ENCODE peak calls at places on chromosomes 12 and 14, in seven cellular contexts. One of them, this sample, is unnamed.

GRCh38 chr14:64764641-64765520 is 60.7 kb downstream of the PLEKHG3 start:
- DNase-seq in H1: peak
- DNase-seq in K562: peak
- DNase-seq in SK-N-SH: peak
- DNase-seq in HCT116: peak
- DNase-seq in HepG2: peak
- DNase-seq in GM12878: no peak
- DNase-seq in this sample: peak

GRCh38 chr14:101561145-101561896 is at the start of gene DIO3:
- DNase-seq in HCT116: peak
- DNase-seq in K562: no peak
- DNase-seq in HepG2: no peak
- DNase-seq in SK-N-SH: peak
- DNase-seq in H1: peak
- DNase-seq in GM12878: no peak
- DNase-seq in this sample: no peak

GRCh38 chr12:120368789-120369475 is at the start of gene MSI1:
- DNase-seq in K562: no peak
- DNase-seq in SK-N-SH: peak
- DNase-seq in GM12878: no peak
- DNase-seq in HCT116: no peak
- DNase-seq in H1: peak
- DNase-seq in HepG2: no peak
- DNase-seq in this sample: peak

GRCh38 chr12:3747543-3747942 is 5.4 kb downstream of the CRACR2A start:
- DNase-seq in GM12878: no peak
- DNase-seq in SK-N-SH: no peak
- DNase-seq in H1: peak
- DNase-seq in K562: no peak
- DNase-seq in HCT116: no peak
- DNase-seq in HepG2: no peak
- DNase-seq in this sample: no peak

GRCh38 chr12:101877816-101878811 is 734 bp downstream of the DRAM1 start:
- DNase-seq in HCT116: no peak
- DNase-seq in H1: no peak
- DNase-seq in GM12878: no peak
- DNase-seq in SK-N-SH: peak
- DNase-seq in HepG2: peak
- DNase-seq in K562: peak
- DNase-seq in this sample: peak

GRCh38 chr12:117042171-117042809 is 56.9 kb downstream of the TESC start:
- DNase-seq in K562: peak
- DNase-seq in HepG2: peak
- DNase-seq in GM12878: no peak
- DNase-seq in SK-N-SH: no peak
- DNase-seq in H1: no peak
- DNase-seq in HCT116: no peak
- DNase-seq in this sample: no peak

GRCh38 chr12:107684029-107684790 is 1.4 kb upstream of the PWP1 start:
- DNase-seq in H1: no peak
- DNase-seq in K562: no peak
- DNase-seq in HCT116: no peak
- DNase-seq in SK-N-SH: no peak
- DNase-seq in GM12878: no peak
- DNase-seq in HepG2: no peak
- DNase-seq in this sample: no peak

GRCh38 chr12:70788774-70789173 is 131.8 kb downstream of the PTPRR start:
- DNase-seq in HCT116: no peak
- DNase-seq in H1: no peak
- DNase-seq in K562: no peak
- DNase-seq in GM12878: no peak
- DNase-seq in SK-N-SH: no peak
- DNase-seq in HepG2: no peak
- DNase-seq in this sample: no peak

GRCh38 chr12:124562018-124562795 is 5.2 kb downstream of the NCOR2 start:
- DNase-seq in K562: no peak
- DNase-seq in GM12878: no peak
- DNase-seq in HepG2: no peak
- DNase-seq in H1: no peak
- DNase-seq in SK-N-SH: no peak
- DNase-seq in HCT116: no peak
- DNase-seq in this sample: no peak

GRCh38 chr12:2614341-2614740 is 180.4 kb upstream of the FKBP4 start:
- DNase-seq in H1: no peak
- DNase-seq in HepG2: no peak
- DNase-seq in SK-N-SH: no peak
- DNase-seq in HCT116: no peak
- DNase-seq in GM12878: no peak
- DNase-seq in K562: no peak
- DNase-seq in this sample: peak

GRCh38 chr12:108594-108993 is 42.0 kb downstream of the IQSEC3 start:
- DNase-seq in H1: no peak
- DNase-seq in GM12878: no peak
- DNase-seq in HepG2: no peak
- DNase-seq in HCT116: no peak
- DNase-seq in SK-N-SH: peak
- DNase-seq in K562: no peak
- DNase-seq in this sample: peak

GRCh38 chr14:92589213-92589852 is 75.8 kb downstream of the RIN3 start:
- DNase-seq in GM12878: no peak
- DNase-seq in HepG2: peak
- DNase-seq in H1: no peak
- DNase-seq in SK-N-SH: no peak
- DNase-seq in K562: no peak
- DNase-seq in HCT116: no peak
- DNase-seq in this sample: peak

GRCh38 chr14:69288001-69288771 is 28.2 kb downstream of the GALNT16 start:
- DNase-seq in H1: peak
- DNase-seq in GM12878: no peak
- DNase-seq in HepG2: peak
- DNase-seq in K562: peak
- DNase-seq in HCT116: no peak
- DNase-seq in SK-N-SH: peak
- DNase-seq in this sample: peak

GRCh38 chr14:96567289-96567899 is 65.2 kb downstream of the PAPOLA start:
- DNase-seq in SK-N-SH: no peak
- DNase-seq in HCT116: no peak
- DNase-seq in HepG2: peak
- DNase-seq in H1: no peak
- DNase-seq in GM12878: no peak
- DNase-seq in K562: no peak
- DNase-seq in this sample: peak

GRCh38 chr14:65304963-65305362 is 107.6 kb upstream of the FUT8 start:
- DNase-seq in H1: no peak
- DNase-seq in SK-N-SH: no peak
- DNase-seq in GM12878: no peak
- DNase-seq in HCT116: no peak
- DNase-seq in HepG2: no peak
- DNase-seq in K562: no peak
- DNase-seq in this sample: no peak

GRCh38 chr12:14841761-14842160 is 1.6 kb downstream of the ART4 start:
- DNase-seq in HCT116: no peak
- DNase-seq in HepG2: peak
- DNase-seq in GM12878: no peak
- DNase-seq in K562: no peak
- DNase-seq in H1: no peak
- DNase-seq in SK-N-SH: no peak
- DNase-seq in this sample: no peak

GRCh38 chr14:99879401-99880295 is 86.4 kb downstream of the EML1 start:
- DNase-seq in H1: no peak
- DNase-seq in SK-N-SH: no peak
- DNase-seq in K562: no peak
- DNase-seq in HCT116: no peak
- DNase-seq in HepG2: no peak
- DNase-seq in GM12878: no peak
- DNase-seq in this sample: no peak

GRCh38 chr12:111773801-111774551 is 7.2 kb downstream of the ALDH2 start:
- DNase-seq in K562: no peak
- DNase-seq in GM12878: no peak
- DNase-seq in HCT116: no peak
- DNase-seq in HepG2: peak
- DNase-seq in H1: no peak
- DNase-seq in SK-N-SH: no peak
- DNase-seq in this sample: peak

GRCh38 chr12:43648636-43649035 is 96.6 kb upstream of the ADAMTS20 start:
- DNase-seq in HCT116: no peak
- DNase-seq in GM12878: no peak
- DNase-seq in H1: no peak
- DNase-seq in SK-N-SH: no peak
- DNase-seq in K562: no peak
- DNase-seq in HepG2: no peak
- DNase-seq in this sample: no peak

GRCh38 chr14:69574266-69574953 is at the start of gene CCDC177:
- DNase-seq in GM12878: no peak
- DNase-seq in HepG2: peak
- DNase-seq in SK-N-SH: peak
- DNase-seq in H1: peak
- DNase-seq in HCT116: peak
- DNase-seq in K562: peak
- DNase-seq in this sample: peak

GRCh38 chr12:2624543-2625266 is 170.1 kb upstream of the FKBP4 start:
- DNase-seq in HCT116: peak
- DNase-seq in H1: peak
- DNase-seq in SK-N-SH: peak
- DNase-seq in GM12878: no peak
- DNase-seq in K562: peak
- DNase-seq in HepG2: no peak
- DNase-seq in this sample: peak

GRCh38 chr12:92341333-92341691 is 195.7 kb upstream of the BTG1 start:
- DNase-seq in HCT116: no peak
- DNase-seq in SK-N-SH: no peak
- DNase-seq in HepG2: peak
- DNase-seq in K562: peak
- DNase-seq in H1: no peak
- DNase-seq in GM12878: no peak
- DNase-seq in this sample: peak

GRCh38 chr12:115012861-115013667 is 329.1 kb upstream of the TBX3 start:
- DNase-seq in GM12878: no peak
- DNase-seq in HCT116: no peak
- DNase-seq in SK-N-SH: peak
- DNase-seq in HepG2: no peak
- DNase-seq in H1: no peak
- DNase-seq in K562: no peak
- DNase-seq in this sample: no peak

GRCh38 chr14:101955695-101956161 is 8.6 kb upstream of the DYNC1H1 start:
- DNase-seq in H1: no peak
- DNase-seq in K562: no peak
- DNase-seq in HepG2: no peak
- DNase-seq in SK-N-SH: no peak
- DNase-seq in GM12878: no peak
- DNase-seq in HCT116: no peak
- DNase-seq in this sample: no peak

GRCh38 chr14:24232121-24232644 is at the start of gene NEDD8:
- DNase-seq in GM12878: peak
- DNase-seq in HepG2: peak
- DNase-seq in K562: peak
- DNase-seq in SK-N-SH: peak
- DNase-seq in H1: peak
- DNase-seq in HCT116: peak
- DNase-seq in this sample: peak

GRCh38 chr12:104866286-104866685 is 91.8 kb downstream of the SLC41A2 start:
- DNase-seq in K562: no peak
- DNase-seq in GM12878: no peak
- DNase-seq in HCT116: no peak
- DNase-seq in HepG2: no peak
- DNase-seq in H1: no peak
- DNase-seq in SK-N-SH: no peak
- DNase-seq in this sample: no peak

GRCh38 chr12:46111727-46112126 is 121.4 kb upstream of the SCAF11 start:
- DNase-seq in K562: no peak
- DNase-seq in SK-N-SH: no peak
- DNase-seq in HepG2: no peak
- DNase-seq in H1: no peak
- DNase-seq in HCT116: no peak
- DNase-seq in GM12878: no peak
- DNase-seq in this sample: no peak

GRCh38 chr12:46110928-46111699 is 120.7 kb upstream of the SCAF11 start:
- DNase-seq in H1: no peak
- DNase-seq in SK-N-SH: no peak
- DNase-seq in HepG2: peak
- DNase-seq in K562: no peak
- DNase-seq in HCT116: no peak
- DNase-seq in GM12878: no peak
- DNase-seq in this sample: no peak

GRCh38 chr12:46109343-46110219 is 119.2 kb upstream of the SCAF11 start:
- DNase-seq in GM12878: no peak
- DNase-seq in HepG2: no peak
- DNase-seq in K562: no peak
- DNase-seq in SK-N-SH: no peak
- DNase-seq in H1: no peak
- DNase-seq in HCT116: no peak
- DNase-seq in this sample: no peak

GRCh38 chr12:46108721-46109120 is 118.3 kb upstream of the SCAF11 start:
- DNase-seq in SK-N-SH: no peak
- DNase-seq in GM12878: peak
- DNase-seq in HCT116: no peak
- DNase-seq in K562: no peak
- DNase-seq in HepG2: no peak
- DNase-seq in H1: no peak
- DNase-seq in this sample: no peak

GRCh38 chr12:46110220-46110700 is 119.9 kb upstream of the SCAF11 start:
- DNase-seq in GM12878: no peak
- DNase-seq in SK-N-SH: no peak
- DNase-seq in K562: no peak
- DNase-seq in H1: no peak
- DNase-seq in HCT116: no peak
- DNase-seq in HepG2: no peak
- DNase-seq in this sample: no peak
- TF ChIP-seq JUND in GM12878: no peak
- TF ChIP-seq JUND in SK-N-SH: no peak
- TF ChIP-seq JUND in K562: no peak
- TF ChIP-seq JUND in H1: no peak
- TF ChIP-seq JUND in HCT116: no peak
- TF ChIP-seq JUND in HepG2: no peak
- TF ChIP-seq JUND in this sample: no peak

GRCh38 chr12:94186461-94187237 is 38.3 kb downstream of the PLXNC1 start:
- DNase-seq in HCT116: no peak
- DNase-seq in K562: no peak
- DNase-seq in GM12878: no peak
- DNase-seq in SK-N-SH: peak
- DNase-seq in H1: peak
- DNase-seq in HepG2: no peak
- DNase-seq in this sample: no peak
- TF ChIP-seq JUND in HCT116: no peak
- TF ChIP-seq JUND in K562: no peak
- TF ChIP-seq JUND in GM12878: no peak
- TF ChIP-seq JUND in SK-N-SH: no peak
- TF ChIP-seq JUND in H1: no peak
- TF ChIP-seq JUND in HepG2: no peak
- TF ChIP-seq JUND in this sample: no peak

GRCh38 chr12:24719293-24719721 is 229.6 kb downstream of the BCAT1 start:
- DNase-seq in HCT116: no peak
- DNase-seq in K562: no peak
- DNase-seq in HepG2: no peak
- DNase-seq in H1: no peak
- DNase-seq in GM12878: no peak
- DNase-seq in SK-N-SH: no peak
- DNase-seq in this sample: peak
- TF ChIP-seq JUND in HCT116: no peak
- TF ChIP-seq JUND in K562: no peak
- TF ChIP-seq JUND in HepG2: no peak
- TF ChIP-seq JUND in H1: no peak
- TF ChIP-seq JUND in GM12878: no peak
- TF ChIP-seq JUND in SK-N-SH: no peak
- TF ChIP-seq JUND in this sample: no peak

GRCh38 chr12:126667340-126667739 is 1599.6 kb upstream of the TMEM132C start:
- DNase-seq in HCT116: no peak
- DNase-seq in SK-N-SH: no peak
- DNase-seq in GM12878: no peak
- DNase-seq in K562: no peak
- DNase-seq in H1: no peak
- DNase-seq in HepG2: no peak
- DNase-seq in this sample: no peak
- TF ChIP-seq JUND in HCT116: no peak
- TF ChIP-seq JUND in SK-N-SH: peak
- TF ChIP-seq JUND in GM12878: no peak
- TF ChIP-seq JUND in K562: no peak
- TF ChIP-seq JUND in H1: no peak
- TF ChIP-seq JUND in HepG2: no peak
- TF ChIP-seq JUND in this sample: no peak